ENCODE peak calls at places on chromosomes 6 and 20, in six cellular contexts. R is left lung, H is DND-41, A is COR-L47, Z is lower lobe of right lung, K is NCI-H1436. E is an unnamed sample.

GRCh38 chr6:160042788-160043301 is 74.0 kb downstream of the IGF2R start:
- DNase-seq in Z (no peak), H (no peak), A (no peak), K (no peak), R (no peak), E (no peak)

GRCh38 chr6:118495639-118496296 is 52.3 kb upstream of the PLN start:
- DNase-seq in A (no peak), K (no peak), Z (no peak), H (no peak), R (no peak), E (no peak)

GRCh38 chr6:85677243-85677956 is 34.7 kb upstream of the SYNCRIP start:
- DNase-seq in K (no peak), Z (no peak), R (no peak), A (peak), H (no peak), E (peak)

GRCh38 chr20:58069796-58070663 is 158.4 kb downstream of the ANKRD60 start:
- DNase-seq in H (no peak), A (no peak), R (no peak), K (no peak), Z (no peak), E (no peak)

GRCh38 chr6:32529697-32530429 is at the start of gene HLA-DRB5:
- DNase-seq in H (no peak), K (no peak), A (no peak), Z (peak), R (no peak), E (no peak)

GRCh38 chr6:37679539-37680476 is 17.9 kb downstream of the MDGA1 start:
- DNase-seq in Z (no peak), A (no peak), R (no peak), K (no peak), H (no peak), E (no peak)

GRCh38 chr6:61809004-61809595 is 476.9 kb downstream of the KHDRBS2 start:
- DNase-seq in K (peak), Z (no peak), R (no peak), A (peak), H (no peak), E (peak)

GRCh38 chr6:143747347-143747842 is 69.6 kb downstream of the PHACTR2 start:
- DNase-seq in R (no peak), H (no peak), Z (no peak), K (no peak), A (no peak), E (no peak)

GRCh38 chr6:11392778-11393507 is 144.6 kb upstream of the TMEM170B start:
- DNase-seq in R (no peak), Z (peak), K (no peak), A (peak), H (no peak), E (no peak)

GRCh38 chr6:42316390-42316970 is 98.8 kb upstream of the MRPS10 start:
- DNase-seq in K (no peak), Z (peak), H (no peak), R (no peak), A (no peak), E (peak)

GRCh38 chr20:54477134-54477533 is 1.7 kb downstream of the DOK5 start:
- DNase-seq in R (no peak), Z (no peak), K (no peak), H (no peak), A (no peak), E (no peak)

GRCh38 chr6:155185544-155185943 is 78.3 kb upstream of the CLDN20 start:
- DNase-seq in H (no peak), Z (no peak), K (no peak), R (no peak), A (peak), E (peak)

GRCh38 chr6:149918151-149918905 is 4.6 kb downstream of the RAET1G start:
- DNase-seq in A (no peak), R (no peak), Z (no peak), H (no peak), K (no peak), E (no peak)

GRCh38 chr20:14334306-14334930 is 3.0 kb downstream of the FLRT3 start:
- DNase-seq in K (peak), Z (no peak), A (peak), R (no peak), H (no peak), E (peak)

GRCh38 chr20:21102691-21103311 is 3.4 kb downstream of the LINC00237 start:
- DNase-seq in A (peak), R (peak), K (no peak), Z (peak), H (no peak), E (peak)

GRCh38 chr20:22404609-22405170 is 179.7 kb downstream of the FOXA2 start:
- DNase-seq in A (no peak), H (no peak), R (no peak), Z (no peak), K (no peak), E (no peak)

GRCh38 chr6:5175635-5176034 is 85.1 kb downstream of the LYRM4 start:
- DNase-seq in R (no peak), K (no peak), Z (no peak), A (no peak), H (no peak), E (no peak)

GRCh38 chr6:132607544-132608233 is 16.4 kb downstream of the TAAR2 start:
- DNase-seq in K (no peak), R (no peak), H (no peak), Z (no peak), A (no peak), E (no peak)

GRCh38 chr6:126628125-126628524 is 288.2 kb downstream of the CENPW start:
- DNase-seq in Z (no peak), A (no peak), R (no peak), H (no peak), K (no peak), E (peak)

GRCh38 chr6:166245148-166245547 is 63.0 kb downstream of the PRR18 start:
- DNase-seq in H (peak), R (no peak), Z (no peak), K (no peak), A (no peak), E (no peak)